ENCODE peak calls at places on chromosomes 6 and 20, in four cellular contexts. L, Q, R and Y are unnamed samples.

GRCh38 chr6:151285121-151285520 is 45.4 kb downstream of the AKAP12 start:
- DNase-seq in Q (no peak), R (no peak), L (no peak), Y (no peak)

GRCh38 chr6:46972521-46972920 is 50.8 kb upstream of the ADGRF5 start:
- DNase-seq in L (no peak), R (no peak), Q (no peak), Y (no peak)

GRCh38 chr6:78910611-78911134 is 43.3 kb downstream of the IRAK1BP1 start:
- DNase-seq in R (no peak), Q (no peak), L (no peak), Y (peak)

GRCh38 chr6:37679539-37680476 is 17.9 kb downstream of the MDGA1 start:
- DNase-seq in L (no peak), R (no peak), Q (peak), Y (no peak)

GRCh38 chr6:49698538-49699205 is 14.7 kb downstream of the CRISP2 start:
- DNase-seq in Q (no peak), L (no peak), R (no peak), Y (no peak)

GRCh38 chr6:157688960-157689599 is 134.0 kb upstream of the SNX9 start:
- DNase-seq in R (no peak), L (peak), Q (no peak), Y (no peak)

GRCh38 chr6:151034825-151035781 is 169.6 kb downstream of the MTHFD1L start:
- DNase-seq in Q (no peak), L (no peak), R (no peak), Y (no peak)

GRCh38 chr20:31608256-31608980 is 3.3 kb downstream of the ID1 start:
- DNase-seq in R (peak), L (peak), Q (no peak), Y (peak)

GRCh38 chr6:116447496-116448011 is 13.6 kb upstream of the CALHM6 start:
- DNase-seq in R (no peak), Q (no peak), L (no peak), Y (no peak)

GRCh38 chr20:58822175-58822574 is 28.5 kb downstream of the GNAS-AS1 start:
- DNase-seq in Q (no peak), R (peak), L (no peak), Y (no peak)

GRCh38 chr20:43666376-43667328 is at the start of gene MYBL2:
- DNase-seq in R (peak), L (peak), Q (no peak), Y (peak)

GRCh38 chr6:11085758-11086435 is 7.7 kb upstream of the SMIM13 start:
- DNase-seq in Q (no peak), L (no peak), R (no peak), Y (no peak)

GRCh38 chr6:158408552-158409130 is 96.4 kb downstream of the TULP4 start:
- DNase-seq in R (no peak), Q (no peak), L (no peak), Y (peak)

GRCh38 chr6:119323926-119324325 is 25.6 kb downstream of the MAN1A1 start:
- DNase-seq in L (no peak), R (peak), Q (no peak), Y (no peak)

GRCh38 chr20:1264727-1265126 is 1.4 kb upstream of the SNPH start:
- DNase-seq in Q (no peak), L (no peak), R (no peak), Y (no peak)

GRCh38 chr20:35992713-35993335 is 24.4 kb downstream of the CNBD2 start:
- DNase-seq in L (peak), Q (peak), R (peak), Y (peak)

GRCh38 chr6:29720863-29721262 is 2.4 kb upstream of the HLA-F start:
- DNase-seq in L (no peak), Q (no peak), R (no peak), Y (no peak)

GRCh38 chr20:52974155-52974554 is 2.0 kb downstream of the TSHZ2 start:
- DNase-seq in Q (peak), L (no peak), R (no peak), Y (peak)

GRCh38 chr20:53555081-53555480 is 38.6 kb downstream of the ZNF217 start:
- DNase-seq in Q (no peak), R (no peak), L (no peak), Y (no peak)

GRCh38 chr6:34324738-34325444 is 67.6 kb downstream of the NUDT3 start:
- DNase-seq in L (no peak), Q (no peak), R (no peak), Y (no peak)

GRCh38 chr6:135586388-135586787 is 88.8 kb upstream of the AHI1 start:
- DNase-seq in L (no peak), Q (no peak), R (no peak), Y (no peak)

GRCh38 chr20:43046946-43047345 is 142.8 kb downstream of the PTPRT start:
- DNase-seq in L (no peak), R (no peak), Q (no peak), Y (no peak)

GRCh38 chr6:157469378-157469777 is 88.4 kb downstream of the ZDHHC14 start:
- DNase-seq in R (no peak), Q (no peak), L (no peak), Y (no peak)

GRCh38 chr20:17228624-17229061 is 1.8 kb downstream of the PCSK2 start:
- DNase-seq in R (no peak), L (no peak), Q (no peak), Y (peak)
- TF ChIP-seq PBX3 in R (no peak), L (no peak), Q (no peak), Y (no peak)

DNA sequence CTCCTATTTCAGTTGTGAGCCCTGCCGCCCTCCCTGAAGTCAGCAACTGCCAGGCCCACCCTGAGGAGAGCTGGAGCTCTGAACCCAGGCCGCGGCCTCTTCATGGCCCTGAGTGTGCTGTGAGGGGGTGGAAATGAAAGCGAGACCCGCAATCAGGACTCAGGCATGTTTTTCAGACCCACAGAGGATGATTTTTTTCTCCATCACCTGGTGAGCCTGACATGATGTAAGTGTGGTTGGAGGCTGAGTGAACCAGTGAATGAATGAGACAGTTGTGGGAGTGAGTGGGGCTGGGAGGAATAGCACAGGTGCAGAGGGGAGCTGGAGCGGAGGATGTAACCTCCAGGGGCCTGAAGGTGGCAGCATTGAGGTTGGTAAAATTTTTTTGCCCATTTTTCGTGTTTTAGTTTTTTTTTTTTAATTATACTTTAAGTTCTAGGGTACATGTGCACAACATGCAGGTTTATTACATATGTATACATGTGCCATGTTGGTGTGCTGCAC is 18.3 kb downstream of the RAET1L start:
- DNase-seq in Q (no peak), R (no peak), L (no peak), Y (peak)
- TF ChIP-seq CTCF in Q (peak), R (peak), L (peak), Y (peak)

GRCh38 chr6:17156112-17156921 is 54.5 kb downstream of the STMND1 start:
- DNase-seq in R (peak), L (peak), Q (peak), Y (peak)
- TF ChIP-seq PBX3 in R (no peak), L (no peak), Q (no peak), Y (no peak)

DNA sequence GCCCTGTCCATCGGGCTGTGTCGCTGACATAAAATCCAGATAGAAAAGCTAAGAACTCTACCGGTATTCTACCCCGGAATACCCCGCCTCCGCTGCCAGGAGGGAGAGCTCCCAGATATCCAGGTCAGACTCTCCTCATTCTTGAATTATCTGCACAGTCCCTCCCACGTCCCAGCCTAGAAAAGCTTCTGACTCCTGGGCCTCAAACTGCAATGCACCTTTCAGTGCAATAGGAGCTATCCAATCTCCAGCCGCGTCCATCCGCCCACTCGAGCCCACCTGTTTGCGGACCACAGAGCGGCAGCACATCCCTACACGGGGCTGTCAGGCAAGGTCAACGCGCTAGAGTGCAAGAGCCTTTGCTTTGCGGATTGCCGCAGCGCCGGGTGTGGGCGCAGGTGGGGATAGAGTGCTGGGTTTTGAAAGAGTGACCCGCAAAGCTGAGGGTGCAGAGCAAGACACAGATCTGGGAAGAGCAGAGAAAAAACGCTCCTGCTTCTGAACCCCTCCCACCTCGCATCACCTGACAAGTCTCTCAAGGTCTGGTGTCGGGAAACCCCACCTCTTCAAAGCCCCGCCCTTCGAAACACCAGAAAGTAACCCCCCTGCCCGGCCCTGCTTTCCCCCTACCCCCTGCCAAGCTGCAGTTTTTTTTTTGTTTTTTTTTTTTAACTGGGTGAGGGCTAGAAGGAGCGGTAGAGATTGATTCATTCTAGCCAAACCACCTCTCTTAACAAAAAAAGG is 1.3 kb downstream of the TAPBP start:
- DNase-seq in R (peak), Q (no peak), L (peak), Y (peak)
- TF ChIP-seq CTCF in R (peak), Q (no peak), L (no peak), Y (no peak)

DNA sequence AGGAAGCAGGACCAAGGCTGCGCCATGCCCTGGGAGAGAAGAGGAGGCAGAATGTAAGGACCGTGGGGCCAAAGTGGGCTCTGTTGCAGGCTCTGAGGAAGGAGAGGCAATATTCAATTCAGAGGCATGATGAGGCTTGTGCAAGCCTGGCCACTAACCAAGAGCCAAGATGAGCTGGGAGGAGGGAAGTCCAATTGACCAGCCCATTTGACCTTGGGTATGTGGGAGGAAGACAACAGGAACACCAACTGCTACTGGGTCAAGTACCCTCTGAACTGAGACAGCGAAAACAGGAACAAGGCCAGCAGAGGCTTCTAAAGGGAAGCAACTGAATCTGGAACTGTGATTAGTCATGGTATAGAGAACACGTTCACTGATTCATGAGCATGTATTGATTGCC is 779.6 kb downstream of the MAFB start:
- DNase-seq in Q (no peak), L (no peak), R (no peak), Y (no peak)
- TF ChIP-seq PBX3 in Q (no peak), L (no peak), R (no peak), Y (no peak)

DNA sequence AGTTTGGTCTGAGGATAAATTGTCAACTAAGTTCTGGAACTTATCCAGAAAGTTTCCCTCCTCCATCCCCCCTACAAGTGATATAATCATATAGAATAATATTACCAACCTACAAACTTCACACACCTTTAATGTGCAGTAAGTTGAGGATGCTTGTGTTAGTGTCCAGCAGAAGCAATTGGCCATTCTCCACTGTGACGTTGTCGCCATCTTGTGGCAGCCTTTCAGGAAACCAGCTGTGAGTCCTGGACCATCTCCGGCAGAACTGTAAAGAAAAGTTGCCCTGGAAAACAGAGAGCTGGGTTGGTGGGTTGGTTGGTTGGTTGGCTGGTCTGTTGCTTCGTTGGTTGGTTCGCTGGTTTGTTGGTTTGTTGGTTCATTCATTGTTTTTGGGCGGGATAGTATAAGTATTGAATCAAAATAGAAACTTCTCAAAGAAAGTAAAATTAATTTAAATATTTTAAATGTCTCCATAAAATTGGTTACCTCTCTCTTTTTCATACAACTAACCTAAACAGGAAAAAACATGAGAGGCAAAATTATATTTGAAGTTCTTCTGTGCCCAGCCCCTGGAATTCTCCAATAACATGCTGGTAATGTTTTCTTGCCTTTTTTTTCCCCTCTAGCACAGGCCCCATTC is 127.5 kb downstream of the PKHD1 start:
- DNase-seq in Q (peak), R (peak), L (peak), Y (peak)
- TF ChIP-seq CTCF in Q (peak), R (peak), L (peak), Y (peak)